ENCODE peak calls at places on chromosomes 16 and 17, in nine cellular contexts. K is lower lobe of right lung, Q is mammary epithelial cell, V is Peyer's patch, C is left ventricle myocardium inferior, R is prostate gland, I is heart left ventricle, J is sigmoid colon, W is right atrium auricular region. A is an unnamed sample.

GRCh38 chr17:57634713-57635465 is 110.2 kb downstream of the CCDC182 start:
- DNase-seq in K (no peak), I (no peak), R (no peak), C (no peak), W (no peak), V (no peak), Q (no peak), J (no peak), A (peak; percentile 40)

GRCh38 chr16:29720703-29721102 is 25.1 kb downstream of the C16orf54 start:
- DNase-seq in K (no peak), I (no peak), V (no peak), J (no peak), W (no peak), R (no peak), C (no peak), Q (no peak), A (no peak)

GRCh38 chr16:82298472-82298871 is 128.4 kb upstream of the MPHOSPH6 start:
- DNase-seq in V (no peak), Q (no peak), R (no peak), J (no peak), W (no peak), K (no peak), C (no peak), I (no peak), A (no peak)

GRCh38 chr16:2465653-2466415 is 5.3 kb upstream of the NTN3 start:
- DNase-seq in W (no peak), R (no peak), C (no peak), K (no peak), Q (no peak), I (no peak), V (no peak), J (no peak), A (no peak)

GRCh38 chr17:39094607-39095308 is 56.7 kb downstream of the PLXDC1 start:
- DNase-seq in I (no peak), W (no peak), K (no peak), C (no peak), R (no peak), V (peak; percentile 76), J (no peak), Q (no peak), A (no peak)

GRCh38 chr17:57226793-57227192 is 29.5 kb upstream of the MSI2 start:
- DNase-seq in R (no peak), I (no peak), V (no peak), K (no peak), J (no peak), Q (no peak), W (no peak), C (no peak), A (no peak)

GRCh38 chr16:80260906-80261311 is 279.9 kb upstream of the DYNLRB2 start:
- DNase-seq in C (no peak), V (peak; percentile 81), R (no peak), Q (no peak), J (no peak), I (no peak), K (no peak), W (no peak), A (peak; percentile 15)

GRCh38 chr17:73007447-73007846 is 85.0 kb downstream of the SLC39A11 start:
- DNase-seq in C (no peak), V (no peak), W (no peak), K (no peak), Q (no peak), I (peak; percentile 38), J (no peak), R (no peak), A (peak; percentile 30)

GRCh38 chr17:35555695-35556094 is 4.9 kb downstream of the SLFN14 start:
- DNase-seq in K (no peak), W (no peak), Q (no peak), R (no peak), C (no peak), J (no peak), V (no peak), I (no peak), A (no peak)
- TF ChIP-seq CTCF in K (peak; percentile 22), W (no peak), Q (peak; percentile 38), R (no peak), C (peak; percentile 21), J (no peak), V (no peak), I (no peak), A (peak; percentile 10)

DNA sequence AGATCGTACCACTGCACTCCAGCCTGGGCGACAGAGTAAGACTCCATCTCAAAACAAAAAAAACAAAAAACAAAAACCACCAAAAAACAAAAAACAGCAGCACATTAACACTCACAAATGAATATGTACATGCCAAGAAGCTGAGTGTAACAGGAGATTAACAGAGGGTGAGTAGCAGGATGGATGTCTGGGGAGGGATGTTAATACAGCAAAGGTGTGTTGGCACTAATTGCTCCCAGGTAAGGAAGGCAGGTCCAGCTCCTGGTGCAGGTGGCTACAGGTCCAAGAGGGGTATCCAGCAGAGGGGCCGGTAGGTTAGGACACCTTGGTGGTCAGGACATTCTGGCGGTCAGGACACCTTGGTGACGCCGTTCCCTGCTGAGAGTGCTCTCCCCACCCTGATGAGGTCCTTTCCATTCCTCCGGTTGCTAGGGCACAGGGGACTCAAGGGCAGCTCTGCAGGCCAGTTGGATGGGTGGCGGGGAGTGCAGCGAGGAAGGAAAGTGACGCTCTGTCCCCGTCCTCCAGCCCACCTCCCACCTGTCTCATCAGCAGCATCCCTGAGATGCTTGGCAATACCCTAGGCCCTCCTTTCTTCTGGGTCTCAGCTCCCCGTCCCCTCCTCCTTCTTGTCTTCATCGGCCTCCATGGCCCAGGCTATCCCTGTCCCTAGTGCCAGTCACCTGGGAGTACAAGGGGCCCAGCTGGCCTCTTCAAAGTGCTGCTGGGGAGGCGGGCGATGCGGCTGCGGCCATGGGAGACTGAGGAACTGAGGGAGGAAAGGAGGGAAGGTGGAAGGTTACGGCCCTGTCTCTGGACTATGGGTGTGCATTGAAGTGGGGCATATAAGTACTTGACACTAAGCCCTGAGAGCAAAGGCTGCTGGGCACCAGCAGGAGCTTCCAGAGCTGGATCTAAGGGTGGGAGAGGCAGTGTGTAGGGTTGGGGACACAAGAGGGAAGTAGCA is 10.7 kb upstream of the GFAP start:
- DNase-seq in Q (no peak), I (no peak), C (no peak), V (no peak), K (peak; percentile 24), J (peak; percentile 61), R (no peak), W (no peak), A (no peak)
- H3K36me3 ChIP-seq in Q (peaks cover 24% of the 10 kb centered on the region), I (no peaks in the 10 kb centered on the region), C (no peaks in the 10 kb centered on the region), V (no peaks in the 10 kb centered on the region), K (no peaks in the 10 kb centered on the region), J (no peaks in the 10 kb centered on the region), R (no peaks in the 10 kb centered on the region), W (no peaks in the 10 kb centered on the region), A (peaks cover 5% of the 10 kb centered on the region)

GRCh38 chr17:50843150-50843905 is 7.9 kb downstream of the WFIKKN2 start:
- DNase-seq in R (no peak), W (no peak), I (no peak), Q (no peak), V (no peak), J (no peak), C (no peak), K (no peak), A (no peak)

GRCh38 chr17:50842506-50843149 is 7.2 kb downstream of the WFIKKN2 start:
- DNase-seq in C (no peak), R (no peak), I (no peak), Q (no peak), J (no peak), K (no peak), W (no peak), V (no peak), A (no peak)

GRCh38 chr17:50841277-50841948 is 6.0 kb downstream of the WFIKKN2 start:
- DNase-seq in V (no peak), I (no peak), R (no peak), K (no peak), W (no peak), Q (no peak), C (no peak), J (no peak), A (no peak)

GRCh38 chr17:50840311-50840851 is 5.0 kb downstream of the WFIKKN2 start:
- DNase-seq in I (no peak), J (no peak), K (no peak), R (no peak), C (no peak), V (no peak), Q (no peak), W (no peak), A (no peak)

DNA sequence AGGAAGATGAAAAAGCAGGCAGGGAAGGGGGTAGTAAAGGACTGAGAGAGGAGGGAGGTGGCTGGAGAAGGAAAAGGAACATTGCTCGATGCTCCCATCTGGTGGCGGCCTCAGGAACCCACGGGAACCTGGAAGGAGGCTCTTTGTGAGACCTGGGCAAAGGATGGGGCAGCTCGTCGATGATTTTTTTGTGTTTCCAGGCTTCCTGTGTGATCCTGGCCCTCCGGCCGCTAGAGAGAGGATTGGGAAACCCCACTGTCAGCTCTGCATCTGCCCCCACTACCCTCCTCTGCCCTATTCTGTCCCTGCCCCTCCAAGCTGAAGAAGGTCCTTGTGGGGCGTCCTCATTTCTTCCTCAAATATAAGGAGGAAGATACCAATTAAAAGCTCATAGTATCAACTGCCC is 6.6 kb downstream of the WFIKKN2 start:
- DNase-seq in C (peak; percentile 61), W (peak; percentile 72), V (peak; percentile 85), Q (peak; percentile 51), J (no peak), K (peak; percentile 69), I (peak; percentile 57), R (peak; percentile 55), A (peak; percentile 48)
- TF ChIP-seq CTCF in C (peak; percentile 85), W (peak; percentile 50), V (peak; percentile 71), Q (peak; percentile 92), J (peak; percentile 83), K (peak; percentile 82), I (peak; percentile 84), R (peak; percentile 85), A (peak; percentile 91)

GRCh38 chr16:47065766-47066688 is 77.7 kb downstream of the NETO2 start:
- DNase-seq in C (no peak), V (no peak), Q (no peak), R (no peak), K (no peak), J (no peak), I (no peak), W (peak; percentile 38), A (no peak)

GRCh38 chr16:47060596-47060995 is 83.1 kb downstream of the NETO2 start:
- DNase-seq in R (no peak), W (no peak), J (peak; percentile 21), C (no peak), K (no peak), V (no peak), I (no peak), Q (no peak), A (no peak)

GRCh38 chr16:47064775-47065174 is 79.0 kb downstream of the NETO2 start:
- DNase-seq in Q (no peak), K (no peak), W (peak; percentile 16), C (no peak), I (no peak), V (no peak), J (no peak), R (no peak), A (no peak)

GRCh38 chr16:47061204-47061603 is 82.5 kb downstream of the NETO2 start:
- DNase-seq in J (peak; percentile 46), C (no peak), Q (no peak), R (no peak), W (no peak), K (no peak), I (no peak), V (peak; percentile 23), A (no peak)

GRCh38 chr16:47063011-47063724 is 80.6 kb downstream of the NETO2 start:
- DNase-seq in R (no peak), C (no peak), J (peak; percentile 28), Q (no peak), W (no peak), V (no peak), I (no peak), K (no peak), A (no peak)
- H3K36me3 ChIP-seq in R (no peaks in the 10 kb centered on the region), C (no peaks in the 10 kb centered on the region), J (no peaks in the 10 kb centered on the region), Q (no peaks in the 10 kb centered on the region), W (no peaks in the 10 kb centered on the region), V (no peaks in the 10 kb centered on the region), I (no peaks in the 10 kb centered on the region), K (no peaks in the 10 kb centered on the region), A (no peaks in the 10 kb centered on the region)

A was measured in bronchial epithelial cell.